ENCODE peak calls at places on chromosomes 3 and 15, in four cellular contexts. V, P, A and H are unnamed samples.
A peak's percentile ranks its signal among the peaks of the same experiment; 100 is the strongest.

GRCh38 chr15:41568350-41569017 is 9.5 kb downstream of the TYRO3 start:
- DNase-seq in V (no peak), P (peak; percentile 69), A (no peak), H (peak; percentile 73)

GRCh38 chr15:60444289-60444912 is 34.5 kb downstream of the ICE2 start:
- DNase-seq in V (no peak), P (no peak), A (no peak), H (no peak)

GRCh38 chr3:26236511-26236910 is 386.1 kb upstream of the LRRC3B start:
- DNase-seq in V (no peak), P (no peak), A (no peak), H (no peak)

GRCh38 chr3:58471025-58471887 is 20.6 kb upstream of the KCTD6 start:
- DNase-seq in V (peak; percentile 62), P (peak; percentile 41), A (no peak), H (peak; percentile 21)

GRCh38 chr15:26179906-26180305 is 316.8 kb upstream of the ATP10A start:
- DNase-seq in V (no peak), P (no peak), A (no peak), H (peak; percentile 11)

GRCh38 chr15:62732078-62732477 is 310.5 kb upstream of the TPM1 start:
- DNase-seq in V (no peak), P (no peak), A (no peak), H (no peak)

GRCh38 chr15:70250208-70251201 is 152.8 kb upstream of the TLE3 start:
- DNase-seq in V (peak; percentile 29), P (no peak), A (no peak), H (peak; percentile 47)

GRCh38 chr3:177468816-177469590 is 271.7 kb upstream of the TBL1XR1 start:
- DNase-seq in V (no peak), P (no peak), A (no peak), H (no peak)

GRCh38 chr3:59341441-59341840 is 291.6 kb upstream of the CFAP20DC start:
- DNase-seq in V (no peak), P (no peak), A (no peak), H (no peak)

GRCh38 chr3:37997321-37997720 is 6.7 kb downstream of the VILL start:
- DNase-seq in V (peak; percentile 34), P (no peak), A (peak; percentile 61), H (no peak)

GRCh38 chr15:58314593-58315216 is 117.1 kb upstream of the LIPC start:
- DNase-seq in V (no peak), P (no peak), A (no peak), H (no peak)

GRCh38 chr15:88377509-88377908 is 89.7 kb downstream of the MRPL46 start:
- DNase-seq in V (no peak), P (no peak), A (no peak), H (no peak)

GRCh38 chr3:31247850-31248618 is 284.7 kb upstream of the STT3B start:
- DNase-seq in V (no peak), P (peak; percentile 23), A (no peak), H (no peak)

GRCh38 chr15:70530503-70530902 is 232.9 kb downstream of the UACA start:
- DNase-seq in V (no peak), P (no peak), A (no peak), H (no peak)

GRCh38 chr15:49045691-49046112 is 544 bp downstream of the SECISBP2L start:
- DNase-seq in V (no peak), P (no peak), A (no peak), H (no peak)

GRCh38 chr3:146280859-146281258 is 30.0 kb upstream of the PLSCR4 start:
- DNase-seq in V (no peak), P (no peak), A (no peak), H (no peak)

GRCh38 chr15:65082303-65082958 is 5.9 kb downstream of the KBTBD13 start:
- DNase-seq in V (no peak), P (no peak), A (peak; percentile 67), H (peak; percentile 57)

GRCh38 chr3:11455977-11456376 is 183.8 kb downstream of the ATG7 start:
- DNase-seq in V (no peak), P (no peak), A (no peak), H (no peak)

GRCh38 chr15:39919740-39920509 is at the start of gene GPR176:
- DNase-seq in V (peak; percentile 40), P (peak; percentile 23), A (peak; percentile 65), H (peak; percentile 56)

GRCh38 chr15:50315814-50316630 is 39.0 kb downstream of the GABPB1 start:
- DNase-seq in V (no peak), P (no peak), A (no peak), H (no peak)
- TF ChIP-seq CTCF in V (peak; percentile 68), P (peak; percentile 50), A (peak; percentile 75), H (peak; percentile 75)

GRCh38 chr3:119883461-119884160 is 101.7 kb downstream of the NR1I2 start:
- DNase-seq in V (no peak), P (no peak), A (no peak), H (no peak)
- TF ChIP-seq CTCF in V (no peak), P (no peak), A (no peak), H (no peak)

GRCh38 chr15:84598250-84598649 is 2.6 kb upstream of the ZSCAN2 start:
- DNase-seq in V (no peak), P (no peak), A (no peak), H (no peak)
- TF ChIP-seq CTCF in V (no peak), P (no peak), A (no peak), H (no peak)

GRCh38 chr3:41716391-41716910 is 245.5 kb downstream of the ULK4 start:
- DNase-seq in V (no peak), P (no peak), A (no peak), H (no peak)
- TF ChIP-seq CTCF in V (no peak), P (peak; percentile 47), A (peak; percentile 40), H (no peak)

DNA sequence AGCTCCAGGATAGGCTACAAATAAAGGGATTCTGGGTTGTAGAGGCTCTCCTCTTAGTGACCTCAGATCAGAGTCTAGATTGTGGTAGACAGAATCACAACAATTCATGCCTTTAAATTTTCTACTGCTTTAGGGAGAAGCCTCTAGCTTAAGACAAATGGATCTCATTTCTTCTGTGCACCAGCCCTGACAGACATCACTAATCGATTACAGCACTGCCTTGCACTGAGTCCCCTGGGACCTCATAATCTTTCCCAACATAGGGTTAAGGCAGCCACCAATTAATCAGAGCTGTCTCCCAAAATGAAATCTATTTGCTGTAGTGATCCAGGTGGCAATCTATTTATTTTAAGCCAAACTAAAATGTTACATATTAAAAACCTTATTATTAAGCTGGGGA is 436.5 kb upstream of the WNT5A start:
- DNase-seq in V (no peak), P (no peak), A (no peak), H (no peak)
- TF ChIP-seq CTCF in V (no peak), P (no peak), A (no peak), H (no peak)

GRCh38 chr3:109939817-109940216 is 602.5 kb upstream of the DPPA4 start:
- DNase-seq in V (no peak), P (no peak), A (no peak), H (no peak)

GRCh38 chr3:109943181-109943580 is 605.8 kb upstream of the DPPA4 start:
- DNase-seq in V (no peak), P (no peak), A (no peak), H (no peak)

GRCh38 chr3:109944836-109945235 is 607.5 kb upstream of the DPPA4 start:
- DNase-seq in V (no peak), P (no peak), A (no peak), H (no peak)
- TF ChIP-seq CTCF in V (no peak), P (no peak), A (no peak), H (no peak)

GRCh38 chr3:40109641-40110490 is 199.6 kb upstream of the EIF1B start:
- DNase-seq in V (no peak), P (no peak), A (no peak), H (peak; percentile 13)
- TF ChIP-seq CTCF in V (no peak), P (peak; percentile 40), A (no peak), H (peak; percentile 37)

GRCh38 chr3:10398341-10398740 is 77.4 kb upstream of the SEC13 start:
- DNase-seq in V (no peak), P (no peak), A (no peak), H (no peak)

GRCh38 chr3:10401990-10402761 is 81.3 kb upstream of the SEC13 start:
- DNase-seq in V (no peak), P (no peak), A (no peak), H (no peak)

GRCh38 chr3:10399634-10400033 is 78.7 kb upstream of the SEC13 start:
- DNase-seq in V (no peak), P (no peak), A (no peak), H (no peak)

GRCh38 chr3:10400749-10401495 is 80.0 kb upstream of the SEC13 start:
- DNase-seq in V (no peak), P (no peak), A (no peak), H (no peak)

GRCh38 chr3:10400050-10400748 is 79.3 kb upstream of the SEC13 start:
- DNase-seq in V (no peak), P (no peak), A (no peak), H (no peak)
- TF ChIP-seq CTCF in V (no peak), P (no peak), A (no peak), H (no peak)

DNA sequence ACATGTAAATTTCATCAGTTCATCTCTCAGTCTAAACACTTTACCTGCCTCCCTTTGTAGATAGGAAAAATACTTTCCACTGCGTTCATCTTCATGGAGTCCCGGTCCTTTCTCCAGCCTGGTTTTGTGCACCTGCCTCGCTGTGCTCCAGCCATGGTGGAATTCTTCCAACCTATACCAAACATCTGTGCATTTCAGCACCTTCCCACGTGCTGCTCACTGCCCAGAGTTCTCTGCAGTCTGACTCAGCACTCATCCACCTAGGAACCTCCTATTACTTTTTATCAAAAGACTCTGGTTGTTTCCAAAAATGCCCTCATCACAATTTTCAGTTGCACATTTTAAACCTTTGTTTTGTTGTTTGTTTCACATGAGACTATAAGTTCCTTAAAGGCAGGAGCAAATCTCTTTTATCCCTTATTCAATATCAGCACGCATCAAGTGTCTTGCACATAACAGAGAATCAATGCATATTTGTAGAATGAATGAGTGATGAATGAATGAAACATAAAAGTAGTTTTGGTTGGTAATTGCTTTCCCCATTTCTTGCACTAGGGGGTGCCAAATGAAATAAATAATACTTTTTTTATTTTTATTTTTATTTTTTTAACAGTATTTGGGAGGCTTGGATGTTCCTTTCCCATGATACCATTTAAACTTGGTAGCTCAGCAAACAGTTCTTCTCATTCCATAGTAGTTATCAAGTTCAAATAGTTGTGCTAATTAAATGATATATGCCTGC is 30.2 kb upstream of the ADAMTS9 start:
- DNase-seq in V (no peak), P (no peak), A (no peak), H (no peak)
- TF ChIP-seq CTCF in V (peak; percentile 28), P (peak; percentile 42), A (peak; percentile 57), H (peak; percentile 56)